ENCODE peak calls at places on chromosomes 4 and X, in ten cellular contexts. One of them, this sample, is unnamed.

GRCh38 chr4:73978886-73979285 is 2.9 kb downstream of the PF4 start:
- DNase-seq in PC-9: no peak
- DNase-seq in heart left ventricle: no peak
- DNase-seq in endodermal cell: no peak
- DNase-seq in fibroblast of lung: peak
- DNase-seq in colonic mucosa: no peak
- DNase-seq in OCI-LY7: no peak
- DNase-seq in AG04450: peak
- DNase-seq in H9: no peak
- DNase-seq in neuronal stem cell: no peak
- DNase-seq in this sample: no peak

GRCh38 chr4:6701371-6701770 is 7.7 kb downstream of the S100P start:
- DNase-seq in PC-9: no peak
- DNase-seq in heart left ventricle: no peak
- DNase-seq in endodermal cell: peak
- DNase-seq in fibroblast of lung: no peak
- DNase-seq in colonic mucosa: no peak
- DNase-seq in OCI-LY7: no peak
- DNase-seq in AG04450: no peak
- DNase-seq in H9: peak
- DNase-seq in neuronal stem cell: no peak
- DNase-seq in this sample: no peak

GRCh38 chr4:51836531-51836930 is 6.4 kb upstream of the DCUN1D4 start:
- DNase-seq in PC-9: no peak
- DNase-seq in heart left ventricle: no peak
- DNase-seq in endodermal cell: no peak
- DNase-seq in fibroblast of lung: no peak
- DNase-seq in colonic mucosa: no peak
- DNase-seq in OCI-LY7: no peak
- DNase-seq in AG04450: no peak
- DNase-seq in H9: no peak
- DNase-seq in neuronal stem cell: no peak
- DNase-seq in this sample: no peak

GRCh38 chr4:173167793-173168395 is 717 bp upstream of the GALNT7 start:
- DNase-seq in PC-9: peak
- DNase-seq in heart left ventricle: peak
- DNase-seq in endodermal cell: peak
- DNase-seq in fibroblast of lung: peak
- DNase-seq in colonic mucosa: peak
- DNase-seq in OCI-LY7: peak
- DNase-seq in AG04450: no peak
- DNase-seq in H9: peak
- DNase-seq in neuronal stem cell: no peak
- DNase-seq in this sample: peak

GRCh38 chr4:139337612-139338011 is 35.3 kb upstream of the NDUFC1 start:
- DNase-seq in PC-9: no peak
- DNase-seq in heart left ventricle: no peak
- DNase-seq in endodermal cell: no peak
- DNase-seq in fibroblast of lung: no peak
- DNase-seq in colonic mucosa: no peak
- DNase-seq in OCI-LY7: no peak
- DNase-seq in AG04450: no peak
- DNase-seq in H9: no peak
- DNase-seq in neuronal stem cell: no peak
- DNase-seq in this sample: no peak

GRCh38 chrX:7586126-7586525 is 256.8 kb upstream of the VCX start:
- DNase-seq in PC-9: no peak
- DNase-seq in heart left ventricle: no peak
- DNase-seq in endodermal cell: peak
- DNase-seq in fibroblast of lung: peak
- DNase-seq in colonic mucosa: no peak
- DNase-seq in OCI-LY7: peak
- DNase-seq in AG04450: no peak
- DNase-seq in H9: no peak
- DNase-seq in neuronal stem cell: peak
- DNase-seq in this sample: peak

GRCh38 chrX:145552643-145553042 is 265.0 kb upstream of the SLITRK2 start:
- DNase-seq in PC-9: no peak
- DNase-seq in heart left ventricle: no peak
- DNase-seq in endodermal cell: no peak
- DNase-seq in fibroblast of lung: peak
- DNase-seq in colonic mucosa: no peak
- DNase-seq in OCI-LY7: no peak
- DNase-seq in AG04450: no peak
- DNase-seq in H9: no peak
- DNase-seq in neuronal stem cell: no peak
- DNase-seq in this sample: no peak

GRCh38 chrX:150489359-150490015 is 78.9 kb upstream of the MTM1 start:
- DNase-seq in PC-9: no peak
- DNase-seq in heart left ventricle: no peak
- DNase-seq in endodermal cell: no peak
- DNase-seq in fibroblast of lung: no peak
- DNase-seq in colonic mucosa: no peak
- DNase-seq in OCI-LY7: no peak
- DNase-seq in AG04450: no peak
- DNase-seq in H9: no peak
- DNase-seq in neuronal stem cell: no peak
- DNase-seq in this sample: no peak

GRCh38 chr4:77586953-77587383 is 18.7 kb upstream of the CXCL13 start:
- DNase-seq in PC-9: peak
- DNase-seq in heart left ventricle: no peak
- DNase-seq in endodermal cell: no peak
- DNase-seq in fibroblast of lung: no peak
- DNase-seq in colonic mucosa: no peak
- DNase-seq in OCI-LY7: no peak
- DNase-seq in AG04450: no peak
- DNase-seq in H9: no peak
- DNase-seq in neuronal stem cell: no peak
- DNase-seq in this sample: no peak

GRCh38 chr4:119300388-119301131 is 21.4 kb downstream of the FABP2 start:
- DNase-seq in PC-9: peak
- DNase-seq in heart left ventricle: peak
- DNase-seq in endodermal cell: peak
- DNase-seq in fibroblast of lung: peak
- DNase-seq in colonic mucosa: peak
- DNase-seq in OCI-LY7: peak
- DNase-seq in AG04450: peak
- DNase-seq in H9: peak
- DNase-seq in neuronal stem cell: peak
- DNase-seq in this sample: peak

GRCh38 chr4:139978692-139979091 is 175.3 kb downstream of the MAML3 start:
- DNase-seq in PC-9: no peak
- DNase-seq in heart left ventricle: no peak
- DNase-seq in endodermal cell: no peak
- DNase-seq in fibroblast of lung: no peak
- DNase-seq in colonic mucosa: no peak
- DNase-seq in OCI-LY7: peak
- DNase-seq in AG04450: no peak
- DNase-seq in H9: no peak
- DNase-seq in neuronal stem cell: no peak
- DNase-seq in this sample: no peak

GRCh38 chr4:128286474-128287158 is 997 bp downstream of the PGRMC2 start:
- DNase-seq in PC-9: peak
- DNase-seq in heart left ventricle: no peak
- DNase-seq in endodermal cell: no peak
- DNase-seq in fibroblast of lung: peak
- DNase-seq in colonic mucosa: peak
- DNase-seq in OCI-LY7: peak
- DNase-seq in AG04450: no peak
- DNase-seq in H9: no peak
- DNase-seq in neuronal stem cell: peak
- DNase-seq in this sample: no peak

GRCh38 chr4:129822708-129823504 is 727.0 kb downstream of the C4orf33 start:
- DNase-seq in PC-9: peak
- DNase-seq in heart left ventricle: peak
- DNase-seq in endodermal cell: peak
- DNase-seq in fibroblast of lung: no peak
- DNase-seq in colonic mucosa: no peak
- DNase-seq in OCI-LY7: no peak
- DNase-seq in AG04450: no peak
- DNase-seq in H9: no peak
- DNase-seq in neuronal stem cell: no peak
- DNase-seq in this sample: peak
- H3K27ac ChIP-seq in PC-9: peak
- H3K27ac ChIP-seq in heart left ventricle: no peak
- H3K27ac ChIP-seq in endodermal cell: peak
- H3K27ac ChIP-seq in fibroblast of lung: no peak
- H3K27ac ChIP-seq in colonic mucosa: no peak
- H3K27ac ChIP-seq in OCI-LY7: no peak
- H3K27ac ChIP-seq in AG04450: no peak
- H3K27ac ChIP-seq in H9: no peak
- H3K27ac ChIP-seq in neuronal stem cell: no peak
- H3K27ac ChIP-seq in this sample: no peak

GRCh38 chr4:71520308-71520707 is 181.5 kb downstream of the SLC4A4 start:
- DNase-seq in PC-9: no peak
- DNase-seq in heart left ventricle: no peak
- DNase-seq in endodermal cell: no peak
- DNase-seq in fibroblast of lung: no peak
- DNase-seq in colonic mucosa: no peak
- DNase-seq in OCI-LY7: no peak
- DNase-seq in AG04450: no peak
- DNase-seq in H9: no peak
- DNase-seq in neuronal stem cell: no peak
- DNase-seq in this sample: no peak

GRCh38 chr4:71520850-71521249 is 182.0 kb downstream of the SLC4A4 start:
- DNase-seq in PC-9: no peak
- DNase-seq in heart left ventricle: no peak
- DNase-seq in endodermal cell: no peak
- DNase-seq in fibroblast of lung: no peak
- DNase-seq in colonic mucosa: no peak
- DNase-seq in OCI-LY7: no peak
- DNase-seq in AG04450: no peak
- DNase-seq in H9: no peak
- DNase-seq in neuronal stem cell: no peak
- DNase-seq in this sample: no peak

GRCh38 chr4:71518283-71518989 is 179.6 kb downstream of the SLC4A4 start:
- DNase-seq in PC-9: no peak
- DNase-seq in heart left ventricle: no peak
- DNase-seq in endodermal cell: no peak
- DNase-seq in fibroblast of lung: no peak
- DNase-seq in colonic mucosa: no peak
- DNase-seq in OCI-LY7: no peak
- DNase-seq in AG04450: no peak
- DNase-seq in H9: no peak
- DNase-seq in neuronal stem cell: no peak
- DNase-seq in this sample: peak
- H3K27ac ChIP-seq in PC-9: no peak
- H3K27ac ChIP-seq in heart left ventricle: no peak
- H3K27ac ChIP-seq in endodermal cell: no peak
- H3K27ac ChIP-seq in fibroblast of lung: no peak
- H3K27ac ChIP-seq in colonic mucosa: no peak
- H3K27ac ChIP-seq in OCI-LY7: no peak
- H3K27ac ChIP-seq in AG04450: no peak
- H3K27ac ChIP-seq in H9: no peak
- H3K27ac ChIP-seq in neuronal stem cell: no peak
- H3K27ac ChIP-seq in this sample: no peak

GRCh38 chr4:78788005-78788889 is 12.1 kb downstream of the BMP2K start:
- DNase-seq in PC-9: no peak
- DNase-seq in heart left ventricle: no peak
- DNase-seq in endodermal cell: no peak
- DNase-seq in fibroblast of lung: no peak
- DNase-seq in colonic mucosa: no peak
- DNase-seq in OCI-LY7: no peak
- DNase-seq in AG04450: no peak
- DNase-seq in H9: no peak
- DNase-seq in neuronal stem cell: no peak
- DNase-seq in this sample: no peak

GRCh38 chr4:78781086-78781630 is 5.0 kb downstream of the BMP2K start:
- DNase-seq in PC-9: no peak
- DNase-seq in heart left ventricle: no peak
- DNase-seq in endodermal cell: no peak
- DNase-seq in fibroblast of lung: no peak
- DNase-seq in colonic mucosa: no peak
- DNase-seq in OCI-LY7: no peak
- DNase-seq in AG04450: no peak
- DNase-seq in H9: no peak
- DNase-seq in neuronal stem cell: no peak
- DNase-seq in this sample: no peak

GRCh38 chr4:78787392-78788004 is 11.3 kb downstream of the BMP2K start:
- DNase-seq in PC-9: no peak
- DNase-seq in heart left ventricle: no peak
- DNase-seq in endodermal cell: no peak
- DNase-seq in fibroblast of lung: no peak
- DNase-seq in colonic mucosa: no peak
- DNase-seq in OCI-LY7: no peak
- DNase-seq in AG04450: no peak
- DNase-seq in H9: no peak
- DNase-seq in neuronal stem cell: no peak
- DNase-seq in this sample: no peak

GRCh38 chr4:78781925-78782324 is 5.8 kb downstream of the BMP2K start:
- DNase-seq in PC-9: no peak
- DNase-seq in heart left ventricle: no peak
- DNase-seq in endodermal cell: no peak
- DNase-seq in fibroblast of lung: no peak
- DNase-seq in colonic mucosa: no peak
- DNase-seq in OCI-LY7: peak
- DNase-seq in AG04450: no peak
- DNase-seq in H9: no peak
- DNase-seq in neuronal stem cell: no peak
- DNase-seq in this sample: no peak

DNA sequence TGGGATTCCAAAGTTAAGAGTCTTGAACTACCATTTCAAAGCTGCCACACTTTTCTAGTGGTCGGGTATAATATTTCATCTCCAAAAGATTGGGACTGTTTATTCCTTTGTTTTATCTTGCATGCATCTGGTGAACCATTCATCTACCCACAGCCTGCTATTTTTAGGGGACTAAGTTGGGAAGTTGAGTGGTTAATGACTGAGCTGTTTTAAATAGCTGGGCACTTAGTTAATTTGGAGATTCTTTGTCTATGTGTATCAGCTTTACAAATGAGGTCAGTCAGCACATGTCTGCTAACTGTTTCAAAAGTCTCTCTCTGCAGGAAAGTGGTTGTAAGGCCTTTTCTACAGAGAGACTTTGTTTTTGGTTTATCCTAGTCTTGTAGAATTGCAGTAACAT is 8.1 kb downstream of the BMP2K start:
- DNase-seq in PC-9: no peak
- DNase-seq in heart left ventricle: no peak
- DNase-seq in endodermal cell: no peak
- DNase-seq in fibroblast of lung: peak
- DNase-seq in colonic mucosa: no peak
- DNase-seq in OCI-LY7: no peak
- DNase-seq in AG04450: peak
- DNase-seq in H9: no peak
- DNase-seq in neuronal stem cell: no peak
- DNase-seq in this sample: no peak
- H3K27ac ChIP-seq in PC-9: no peak
- H3K27ac ChIP-seq in heart left ventricle: peak
- H3K27ac ChIP-seq in endodermal cell: no peak
- H3K27ac ChIP-seq in fibroblast of lung: peak
- H3K27ac ChIP-seq in colonic mucosa: no peak
- H3K27ac ChIP-seq in OCI-LY7: no peak
- H3K27ac ChIP-seq in AG04450: no peak
- H3K27ac ChIP-seq in H9: no peak
- H3K27ac ChIP-seq in neuronal stem cell: no peak
- H3K27ac ChIP-seq in this sample: no peak

DNA sequence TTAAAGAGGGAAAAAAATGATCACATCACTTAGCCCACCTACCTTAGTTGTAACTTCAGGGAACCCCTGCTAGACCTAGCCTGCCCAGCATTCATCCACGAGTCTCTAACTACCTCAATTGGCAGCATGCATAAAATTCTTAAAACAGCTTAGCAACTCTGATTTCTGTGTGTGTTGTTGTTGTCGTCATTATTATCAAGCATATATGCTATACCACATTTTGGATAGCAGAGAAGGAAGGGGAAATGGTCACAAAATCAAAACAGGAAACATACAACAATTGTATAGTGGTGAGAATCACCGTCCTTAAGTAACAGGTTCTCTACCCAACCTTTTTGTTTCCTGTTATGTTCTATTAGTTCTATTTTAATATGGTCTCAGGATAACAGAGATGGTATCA is 2.7 kb upstream of the ACOT9 start:
- DNase-seq in PC-9: no peak
- DNase-seq in heart left ventricle: no peak
- DNase-seq in endodermal cell: no peak
- DNase-seq in fibroblast of lung: no peak
- DNase-seq in colonic mucosa: no peak
- DNase-seq in OCI-LY7: no peak
- DNase-seq in AG04450: no peak
- DNase-seq in H9: no peak
- DNase-seq in neuronal stem cell: no peak
- DNase-seq in this sample: no peak
- H3K27ac ChIP-seq in PC-9: no peak
- H3K27ac ChIP-seq in heart left ventricle: no peak
- H3K27ac ChIP-seq in endodermal cell: no peak
- H3K27ac ChIP-seq in fibroblast of lung: no peak
- H3K27ac ChIP-seq in colonic mucosa: no peak
- H3K27ac ChIP-seq in OCI-LY7: no peak
- H3K27ac ChIP-seq in AG04450: no peak
- H3K27ac ChIP-seq in H9: no peak
- H3K27ac ChIP-seq in neuronal stem cell: no peak
- H3K27ac ChIP-seq in this sample: no peak